ENCODE peak calls at places on chromosome 10, in seven cellular contexts. I is foreskin fibroblast; P is SK-N-SH; G is GM10248; B is cardiac fibroblast; F is astrocyte of the spinal cord; R is CD8-positive, alpha-beta T cell. O is an unnamed sample.

GRCh38 chr10:66931340-66931948 is 5.6 kb downstream of the LRRTM3 start:
- DNase-seq in P (peak), B (peak), I (peak), F (peak), R (no peak), G (peak), O (no peak)

GRCh38 chr10:6225263-6225814 is 22.6 kb downstream of the PFKFB3 start:
- DNase-seq in P (peak), I (no peak), G (no peak), F (no peak), R (no peak), B (no peak), O (no peak)

GRCh38 chr10:71080381-71081228 is 131.8 kb upstream of the UNC5B start:
- DNase-seq in R (peak), P (no peak), I (no peak), F (no peak), G (no peak), B (no peak), O (no peak)

GRCh38 chr10:100304414-100304813 is 17.9 kb upstream of the BLOC1S2 start:
- DNase-seq in P (no peak), R (no peak), B (no peak), G (no peak), I (no peak), F (no peak), O (no peak)

GRCh38 chr10:114654829-114655575 is 3.1 kb downstream of the ABLIM1 start:
- DNase-seq in I (no peak), B (no peak), G (no peak), P (no peak), F (no peak), R (no peak), O (no peak)

GRCh38 chr10:116669832-116670644 is 49.3 kb downstream of the PNLIPRP2 start:
- DNase-seq in R (peak), B (peak), F (no peak), I (no peak), G (no peak), P (peak), O (no peak)

GRCh38 chr10:64394744-64395143 is 873.5 kb downstream of the REEP3 start:
- DNase-seq in G (no peak), B (peak), R (no peak), F (peak), P (no peak), I (no peak), O (no peak)

GRCh38 chr10:131144711-131145375 is 166.7 kb downstream of the TCERG1L start:
- DNase-seq in B (no peak), G (no peak), F (no peak), I (no peak), R (no peak), P (no peak), O (no peak)

GRCh38 chr10:124647421-124648130 is 96.6 kb downstream of the FAM53B start:
- DNase-seq in F (no peak), R (peak), B (peak), I (no peak), P (peak), G (peak), O (peak)

GRCh38 chr10:132943555-132944404 is 1.4 kb upstream of the CFAP46 start:
- DNase-seq in B (no peak), G (no peak), R (no peak), F (no peak), I (no peak), P (no peak), O (no peak)

GRCh38 chr10:71188201-71188600 is 24.2 kb upstream of the UNC5B start:
- DNase-seq in P (no peak), R (no peak), F (no peak), I (no peak), B (no peak), G (no peak), O (no peak)

GRCh38 chr10:56633876-56634452 is 272.9 kb upstream of the ZWINT start:
- DNase-seq in R (no peak), I (no peak), F (no peak), B (no peak), P (no peak), G (peak), O (no peak)

GRCh38 chr10:65571011-65571570 is 1354.7 kb upstream of the LRRTM3 start:
- DNase-seq in R (no peak), P (peak), I (no peak), F (peak), G (no peak), B (peak), O (no peak)

GRCh38 chr10:65566906-65567305 is 1358.9 kb upstream of the LRRTM3 start:
- DNase-seq in R (no peak), G (no peak), P (no peak), B (no peak), I (no peak), F (no peak), O (no peak)

GRCh38 chr10:65565246-65565645 is 1360.6 kb upstream of the LRRTM3 start:
- DNase-seq in F (no peak), G (no peak), P (no peak), B (no peak), I (no peak), R (no peak), O (no peak)

DNA sequence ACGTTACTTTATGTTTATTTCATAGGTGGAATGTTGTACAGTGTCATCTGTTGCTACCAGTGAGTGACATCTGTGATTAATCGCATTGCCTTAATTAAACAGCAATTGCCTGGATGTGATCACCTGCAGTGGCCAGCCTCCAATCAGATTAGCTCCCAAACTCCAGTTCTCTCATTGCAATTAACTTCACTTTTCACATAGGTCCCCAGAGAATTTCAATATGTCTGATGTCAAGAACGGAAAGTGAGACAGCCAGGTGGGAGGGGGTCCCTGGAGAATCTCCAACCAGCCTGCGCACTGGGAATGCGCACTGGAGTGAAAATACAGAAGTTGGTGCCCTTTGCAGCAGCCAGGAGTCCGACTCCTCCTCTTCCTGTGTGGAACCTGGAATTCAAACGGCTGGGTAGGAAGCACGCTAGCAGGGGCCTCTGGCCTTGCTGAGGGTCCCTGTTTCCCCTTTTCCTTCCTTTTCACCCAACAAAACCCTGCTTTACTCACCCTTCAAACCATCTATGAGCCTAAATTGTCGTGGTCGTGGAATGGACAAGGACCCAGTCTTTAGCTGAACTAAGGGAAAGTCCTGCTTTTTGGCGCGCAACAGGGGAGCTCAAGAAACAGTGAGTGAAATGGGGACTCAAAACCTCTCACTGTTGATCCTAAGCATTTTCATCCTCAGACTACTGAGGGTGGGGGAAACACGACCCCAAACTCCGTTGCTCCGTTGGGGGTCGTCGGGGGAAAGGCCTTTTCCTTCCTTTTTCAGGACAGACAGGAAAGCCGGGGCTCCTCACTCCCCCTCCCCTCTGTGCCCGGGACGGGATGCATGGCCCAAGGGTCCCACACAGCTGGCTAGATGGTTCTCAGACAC is 1355.5 kb upstream of the LRRTM3 start:
- DNase-seq in P (peak), I (no peak), B (peak), F (peak), G (no peak), R (no peak), O (no peak)
- TF ChIP-seq CTCF in P (no peak), I (no peak), B (no peak), F (no peak), G (no peak), R (no peak), O (no peak)

DNA sequence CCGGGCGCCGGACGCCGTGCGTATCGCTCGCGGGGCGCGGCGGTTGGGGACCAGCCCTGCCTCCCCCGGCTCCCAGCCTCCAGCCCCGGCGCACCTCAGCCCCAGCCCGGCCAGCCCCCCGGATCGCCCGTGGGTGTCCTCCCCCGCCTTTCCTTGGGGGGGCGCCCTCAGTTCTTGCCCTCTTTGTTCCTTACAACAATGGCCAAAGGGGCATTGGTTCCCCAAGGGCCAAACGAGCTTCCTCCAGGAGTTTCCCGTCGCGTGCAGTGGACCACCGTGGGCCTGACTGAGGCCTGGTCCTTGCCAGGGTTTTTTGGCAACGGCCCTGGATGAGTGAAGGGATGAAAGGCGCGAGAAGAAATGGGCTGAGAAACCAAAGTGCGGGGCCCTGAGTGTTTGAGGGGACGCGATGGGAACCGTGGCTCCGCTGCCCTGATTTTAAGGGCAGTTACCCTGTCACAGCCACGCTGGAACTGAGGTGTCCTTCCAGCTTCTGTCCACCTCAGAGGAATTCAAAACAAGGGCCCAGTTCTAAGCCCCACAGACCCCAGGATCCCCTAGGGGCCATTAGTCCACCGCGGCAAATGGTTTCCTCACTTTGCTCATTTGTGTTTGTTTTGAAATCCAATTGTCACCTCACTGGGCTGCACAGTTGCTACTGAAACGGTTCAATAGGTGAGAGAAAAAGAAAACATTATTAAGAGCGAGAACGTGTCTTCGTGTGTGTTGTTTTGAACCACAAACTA is 1.4 kb downstream of the MACROH2A2 start:
- DNase-seq in I (no peak), F (no peak), R (no peak), B (peak), G (no peak), P (peak), O (no peak)
- TF ChIP-seq CTCF in I (peak), F (peak), R (no peak), B (no peak), G (no peak), P (peak), O (no peak)

GRCh38 chr10:51523440-51523839 is 176.0 kb downstream of the CSTF2T start:
- DNase-seq in P (no peak), B (no peak), R (no peak), G (no peak), F (no peak), I (no peak), O (no peak)
- TF ChIP-seq CTCF in P (peak), B (no peak), R (no peak), G (no peak), F (no peak), I (no peak), O (no peak)

DNA sequence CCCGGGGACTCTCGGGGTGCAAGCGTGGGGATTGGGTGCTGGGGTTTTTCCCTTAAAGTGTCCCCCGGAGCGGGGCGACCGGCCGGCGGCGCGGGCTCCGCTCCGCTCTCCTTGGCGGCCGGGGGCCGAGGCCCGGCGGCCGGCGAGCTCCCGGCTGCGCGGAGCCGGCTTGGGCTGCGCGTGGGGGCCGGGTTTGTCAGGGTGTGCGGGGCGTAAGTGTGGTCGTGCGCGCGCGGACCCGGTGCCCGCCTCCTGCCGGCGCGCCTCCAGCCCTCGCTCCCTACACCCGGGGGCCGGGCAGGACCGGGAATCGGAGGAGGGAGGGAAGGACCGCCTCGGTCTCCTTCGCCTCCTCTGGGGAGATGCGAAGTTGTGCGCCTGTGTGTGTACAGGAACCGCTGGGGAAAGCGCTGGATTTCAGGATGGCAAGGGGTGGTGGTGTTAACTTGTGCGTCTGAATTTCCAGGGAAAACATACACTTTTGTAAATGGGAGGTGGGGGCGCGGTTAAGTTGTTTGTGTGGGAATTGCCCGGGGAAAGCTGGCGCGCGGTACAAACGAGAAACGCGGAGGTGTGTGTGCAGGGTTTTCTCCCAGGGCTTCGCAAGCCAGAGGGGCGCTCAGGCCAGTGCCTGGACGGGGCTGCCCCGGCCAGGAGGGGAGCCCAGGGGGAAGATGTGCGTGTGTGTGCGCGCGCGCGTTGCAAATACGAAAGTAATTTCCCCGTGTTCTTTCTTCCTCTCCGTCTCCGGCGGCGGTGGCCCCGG is 742 bp downstream of the ZMIZ1 start:
- DNase-seq in F (peak), R (peak), G (peak), P (peak), B (peak), I (no peak), O (peak)
- TF ChIP-seq CTCF in F (no peak), R (no peak), G (no peak), P (no peak), B (no peak), I (no peak), O (no peak)

O was measured in natural killer cell.